ENCODE peak calls at places on chromosomes 16 and 17, in seven cellular contexts. One of them, this sample, is unnamed.

GRCh38 chr16:86118467-86119307 is 219.7 kb downstream of the IRF8 start:
- DNase-seq in tibial artery: peak
- DNase-seq in astrocyte of the spinal cord: no peak
- DNase-seq in HL-60: no peak
- DNase-seq in GM12878: peak
- DNase-seq in psoas muscle: no peak
- DNase-seq in lower leg skin: peak
- DNase-seq in this sample: peak

GRCh38 chr17:55303008-55303493 is 38.3 kb downstream of the HLF start:
- DNase-seq in tibial artery: no peak
- DNase-seq in astrocyte of the spinal cord: no peak
- DNase-seq in HL-60: no peak
- DNase-seq in GM12878: no peak
- DNase-seq in psoas muscle: no peak
- DNase-seq in lower leg skin: no peak
- DNase-seq in this sample: no peak

GRCh38 chr16:73043828-73044493 is 4.0 kb downstream of the ZFHX3 start:
- DNase-seq in tibial artery: peak
- DNase-seq in astrocyte of the spinal cord: no peak
- DNase-seq in HL-60: no peak
- DNase-seq in GM12878: no peak
- DNase-seq in psoas muscle: no peak
- DNase-seq in lower leg skin: no peak
- DNase-seq in this sample: no peak

GRCh38 chr16:30407794-30408534 is 558 bp downstream of the ZNF771 start:
- DNase-seq in tibial artery: no peak
- DNase-seq in astrocyte of the spinal cord: no peak
- DNase-seq in HL-60: no peak
- DNase-seq in GM12878: no peak
- DNase-seq in psoas muscle: no peak
- DNase-seq in lower leg skin: no peak
- DNase-seq in this sample: no peak

GRCh38 chr16:83054302-83054701 is 427.5 kb downstream of the CDH13 start:
- DNase-seq in tibial artery: no peak
- DNase-seq in astrocyte of the spinal cord: no peak
- DNase-seq in HL-60: no peak
- DNase-seq in GM12878: no peak
- DNase-seq in psoas muscle: no peak
- DNase-seq in lower leg skin: no peak
- DNase-seq in this sample: no peak

GRCh38 chr17:74466111-74466784 is at the start of gene CD300A:
- DNase-seq in tibial artery: no peak
- DNase-seq in astrocyte of the spinal cord: no peak
- DNase-seq in HL-60: peak
- DNase-seq in GM12878: no peak
- DNase-seq in psoas muscle: peak
- DNase-seq in lower leg skin: no peak
- DNase-seq in this sample: peak

GRCh38 chr16:51402785-51403184 is 251.7 kb upstream of the SALL1 start:
- DNase-seq in tibial artery: no peak
- DNase-seq in astrocyte of the spinal cord: no peak
- DNase-seq in HL-60: no peak
- DNase-seq in GM12878: no peak
- DNase-seq in psoas muscle: no peak
- DNase-seq in lower leg skin: no peak
- DNase-seq in this sample: no peak

GRCh38 chr16:79607587-79607986 is 7.0 kb upstream of the MAF start:
- DNase-seq in tibial artery: no peak
- DNase-seq in astrocyte of the spinal cord: peak
- DNase-seq in HL-60: no peak
- DNase-seq in GM12878: no peak
- DNase-seq in psoas muscle: no peak
- DNase-seq in lower leg skin: no peak
- DNase-seq in this sample: no peak

GRCh38 chr16:49488336-49488735 is 114.7 kb downstream of the C16orf78 start:
- DNase-seq in tibial artery: peak
- DNase-seq in astrocyte of the spinal cord: no peak
- DNase-seq in HL-60: no peak
- DNase-seq in GM12878: no peak
- DNase-seq in psoas muscle: no peak
- DNase-seq in lower leg skin: no peak
- DNase-seq in this sample: no peak

GRCh38 chr16:68644715-68645493 is at the start of gene CDH3:
- DNase-seq in tibial artery: no peak
- DNase-seq in astrocyte of the spinal cord: no peak
- DNase-seq in HL-60: peak
- DNase-seq in GM12878: no peak
- DNase-seq in psoas muscle: no peak
- DNase-seq in lower leg skin: peak
- DNase-seq in this sample: no peak
- H3K4me3 ChIP-seq in tibial artery: peak
- H3K4me3 ChIP-seq in astrocyte of the spinal cord: no peak
- H3K4me3 ChIP-seq in HL-60: no peak
- H3K4me3 ChIP-seq in GM12878: no peak
- H3K4me3 ChIP-seq in psoas muscle: no peak
- H3K4me3 ChIP-seq in lower leg skin: peak
- H3K4me3 ChIP-seq in this sample: no peak

GRCh38 chr17:80910043-80910442 is 81.6 kb upstream of the CHMP6 start:
- DNase-seq in tibial artery: peak
- DNase-seq in astrocyte of the spinal cord: no peak
- DNase-seq in HL-60: no peak
- DNase-seq in GM12878: no peak
- DNase-seq in psoas muscle: no peak
- DNase-seq in lower leg skin: no peak
- DNase-seq in this sample: no peak

GRCh38 chr17:80916246-80916645 is 75.4 kb upstream of the CHMP6 start:
- DNase-seq in tibial artery: peak
- DNase-seq in astrocyte of the spinal cord: no peak
- DNase-seq in HL-60: no peak
- DNase-seq in GM12878: no peak
- DNase-seq in psoas muscle: no peak
- DNase-seq in lower leg skin: no peak
- DNase-seq in this sample: no peak

GRCh38 chr17:80917716-80918560 is 73.7 kb upstream of the CHMP6 start:
- DNase-seq in tibial artery: peak
- DNase-seq in astrocyte of the spinal cord: no peak
- DNase-seq in HL-60: no peak
- DNase-seq in GM12878: no peak
- DNase-seq in psoas muscle: no peak
- DNase-seq in lower leg skin: no peak
- DNase-seq in this sample: no peak

GRCh38 chr17:80912451-80912850 is 79.2 kb upstream of the CHMP6 start:
- DNase-seq in tibial artery: peak
- DNase-seq in astrocyte of the spinal cord: no peak
- DNase-seq in HL-60: no peak
- DNase-seq in GM12878: no peak
- DNase-seq in psoas muscle: no peak
- DNase-seq in lower leg skin: no peak
- DNase-seq in this sample: no peak

DNA sequence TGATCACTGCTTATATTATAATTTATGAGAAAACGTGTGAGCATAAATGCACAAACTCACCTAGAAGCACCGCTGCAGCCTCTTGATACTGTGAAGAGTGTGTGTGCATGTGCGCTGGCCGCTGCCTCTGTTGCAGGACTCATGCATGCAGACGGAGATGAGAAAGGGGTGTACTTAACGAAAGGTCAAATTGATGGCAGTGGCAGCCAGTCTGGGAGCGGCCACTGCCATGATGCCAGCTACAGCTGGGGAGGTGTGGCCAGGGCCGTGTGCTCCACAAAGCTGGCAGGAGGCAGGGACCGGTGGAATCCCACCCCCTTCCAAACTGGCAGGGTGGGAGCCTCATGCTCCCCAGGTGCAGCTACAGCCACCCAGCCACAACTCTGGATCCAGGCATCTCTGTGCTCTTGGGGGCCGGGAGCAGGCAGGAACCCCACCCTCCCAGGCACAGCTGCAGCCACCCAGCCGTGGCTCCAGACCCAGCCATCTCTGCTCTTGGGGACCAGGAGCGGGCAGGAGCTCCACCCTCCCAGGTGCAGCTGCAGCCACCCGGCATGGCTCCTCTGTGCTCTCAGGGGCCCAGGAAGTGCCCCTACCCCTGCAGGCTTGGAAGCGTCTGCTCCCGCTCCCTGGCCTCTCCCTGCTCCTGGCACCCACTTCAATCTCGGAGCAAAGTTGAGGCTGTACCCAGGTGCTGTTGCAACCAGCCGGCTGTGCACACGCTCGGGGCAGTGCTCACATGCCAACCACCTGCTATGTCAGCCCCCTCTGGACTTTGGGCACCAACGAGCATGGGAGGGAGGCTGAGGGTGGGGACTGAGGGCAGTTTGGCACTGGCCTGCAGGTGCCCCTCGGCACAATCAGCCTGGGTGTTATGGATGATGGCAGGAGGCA is 77.5 kb upstream of the CHMP6 start:
- DNase-seq in tibial artery: peak
- DNase-seq in astrocyte of the spinal cord: no peak
- DNase-seq in HL-60: no peak
- DNase-seq in GM12878: no peak
- DNase-seq in psoas muscle: no peak
- DNase-seq in lower leg skin: no peak
- DNase-seq in this sample: no peak
- TF ChIP-seq CTCF in tibial artery: no peak
- TF ChIP-seq CTCF in astrocyte of the spinal cord: no peak
- TF ChIP-seq CTCF in HL-60: no peak
- TF ChIP-seq CTCF in GM12878: no peak
- TF ChIP-seq CTCF in psoas muscle: no peak
- TF ChIP-seq CTCF in lower leg skin: no peak
- TF ChIP-seq CTCF in this sample: no peak

DNA sequence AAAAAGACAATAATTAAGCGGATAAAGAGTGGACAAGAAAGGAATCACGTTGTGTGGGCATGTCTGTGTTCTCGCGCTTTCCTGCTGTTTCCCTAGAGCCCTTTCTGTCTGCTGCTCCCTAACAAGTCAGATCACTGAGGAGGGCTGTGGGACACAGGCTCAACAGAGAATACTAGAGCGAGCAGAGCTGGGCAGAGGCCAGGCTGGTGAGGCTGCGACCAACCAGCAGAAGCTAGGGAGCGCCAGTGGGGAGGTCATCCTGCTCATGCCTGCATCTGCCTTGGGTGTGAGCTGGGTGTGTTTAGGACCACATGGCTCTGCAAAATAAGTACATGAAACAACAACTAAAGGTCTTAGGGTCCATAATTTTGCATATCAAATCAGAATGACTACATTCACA is 11.5 kb upstream of the FOXJ1 start:
- DNase-seq in tibial artery: peak
- DNase-seq in astrocyte of the spinal cord: no peak
- DNase-seq in HL-60: no peak
- DNase-seq in GM12878: no peak
- DNase-seq in psoas muscle: no peak
- DNase-seq in lower leg skin: peak
- DNase-seq in this sample: no peak
- H3K4me3 ChIP-seq in tibial artery: no peak
- H3K4me3 ChIP-seq in astrocyte of the spinal cord: no peak
- H3K4me3 ChIP-seq in HL-60: no peak
- H3K4me3 ChIP-seq in GM12878: no peak
- H3K4me3 ChIP-seq in psoas muscle: no peak
- H3K4me3 ChIP-seq in lower leg skin: no peak
- H3K4me3 ChIP-seq in this sample: no peak

DNA sequence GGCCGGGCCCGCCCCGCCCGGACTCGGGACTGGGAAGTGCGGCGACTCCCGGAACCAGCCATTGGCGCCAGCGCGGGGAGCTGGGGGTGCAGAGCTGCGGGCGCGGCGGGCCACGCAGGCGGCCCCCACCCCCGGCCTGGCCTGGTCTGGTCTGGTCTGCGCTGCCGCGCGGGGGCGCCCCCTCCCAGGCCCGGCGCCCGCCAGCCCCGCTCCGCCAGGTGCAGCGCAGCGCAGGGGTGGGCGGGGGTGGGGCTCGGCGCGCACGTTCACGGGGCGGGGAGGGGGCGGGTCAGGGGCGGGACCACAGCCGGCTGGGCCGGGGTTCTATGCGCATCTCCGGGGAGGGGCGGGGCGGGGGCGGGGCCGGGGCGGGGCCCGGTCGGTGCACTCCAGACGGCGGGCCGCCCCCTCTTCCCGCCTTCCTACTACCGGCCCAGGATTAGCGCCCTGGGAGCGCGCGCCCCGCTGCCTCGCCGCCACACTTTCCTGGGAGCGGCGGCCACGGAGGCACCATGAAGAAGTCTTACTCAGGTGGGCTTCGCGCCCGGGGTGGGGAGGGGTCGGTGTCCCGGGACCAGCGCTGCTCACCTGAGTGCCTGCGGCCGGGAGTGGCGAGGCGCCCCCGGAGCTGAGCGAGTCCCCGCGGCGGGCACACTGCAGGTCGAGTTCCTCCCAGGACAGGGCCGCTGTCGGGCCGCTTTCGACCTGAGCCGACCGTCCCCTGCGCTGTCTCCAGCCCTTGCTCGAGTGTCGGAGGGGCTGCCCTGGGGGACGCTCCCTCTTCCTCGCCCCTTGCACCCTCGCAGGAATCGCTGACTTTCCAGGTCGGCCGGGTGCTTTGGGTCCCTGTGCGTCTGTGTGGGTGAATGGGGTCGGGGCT is 140.5 kb downstream of the SEC14L1 start:
- DNase-seq in tibial artery: no peak
- DNase-seq in astrocyte of the spinal cord: peak
- DNase-seq in HL-60: no peak
- DNase-seq in GM12878: no peak
- DNase-seq in psoas muscle: peak
- DNase-seq in lower leg skin: no peak
- DNase-seq in this sample: peak
- TF ChIP-seq CTCF in tibial artery: no peak
- TF ChIP-seq CTCF in astrocyte of the spinal cord: peak
- TF ChIP-seq CTCF in HL-60: no peak
- TF ChIP-seq CTCF in GM12878: peak
- TF ChIP-seq CTCF in psoas muscle: peak
- TF ChIP-seq CTCF in lower leg skin: no peak
- TF ChIP-seq CTCF in this sample: no peak

DNA sequence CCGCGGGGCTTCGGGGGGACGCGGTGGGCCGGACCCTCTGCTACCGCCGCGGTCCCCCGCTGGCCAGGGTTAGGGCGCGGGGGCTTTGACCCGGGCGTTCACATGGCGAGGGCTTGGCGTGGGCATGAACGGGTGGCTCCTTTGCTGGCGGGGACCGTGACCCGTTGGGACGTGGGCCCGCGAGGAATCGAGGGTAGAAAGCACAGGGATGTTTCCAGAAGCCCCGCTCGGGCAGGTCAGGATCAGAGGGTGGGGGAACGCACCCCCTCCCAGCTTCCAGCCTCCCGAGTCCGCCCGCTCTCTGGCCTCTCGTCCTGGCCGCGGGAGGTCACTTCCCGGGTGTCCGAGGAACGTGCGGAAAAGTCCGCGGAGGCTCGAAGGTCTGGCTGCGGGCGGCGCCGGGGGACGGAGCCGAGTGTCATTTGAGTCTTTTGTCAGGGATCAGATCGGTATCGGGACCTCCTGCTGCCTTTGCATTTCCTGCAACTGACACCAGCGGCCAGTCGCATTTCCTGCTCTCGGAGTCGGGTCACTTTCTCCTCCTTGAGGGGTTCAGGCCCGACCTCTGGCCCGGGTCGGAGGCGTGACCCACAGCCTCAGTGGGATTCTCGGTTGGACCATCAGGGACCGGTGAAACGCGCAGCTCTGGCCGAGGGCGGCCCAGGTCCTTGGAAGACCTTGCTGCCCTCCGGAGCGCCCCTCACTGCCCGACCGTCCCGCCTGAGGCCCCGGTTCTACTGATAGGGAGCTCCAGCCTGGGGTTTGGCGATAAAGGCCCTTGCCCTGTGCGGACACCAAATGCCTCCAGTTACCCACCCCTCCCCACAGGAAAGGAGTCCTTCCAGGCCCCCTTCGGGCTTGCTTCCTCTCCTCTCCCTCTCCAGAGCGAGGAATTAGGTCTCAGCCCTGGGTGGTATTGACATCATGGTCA is 702 bp upstream of the WNT3 start:
- DNase-seq in tibial artery: no peak
- DNase-seq in astrocyte of the spinal cord: no peak
- DNase-seq in HL-60: no peak
- DNase-seq in GM12878: no peak
- DNase-seq in psoas muscle: no peak
- DNase-seq in lower leg skin: no peak
- DNase-seq in this sample: no peak
- H3K4me3 ChIP-seq in tibial artery: peak
- H3K4me3 ChIP-seq in astrocyte of the spinal cord: no peak
- H3K4me3 ChIP-seq in HL-60: peak
- H3K4me3 ChIP-seq in GM12878: no peak
- H3K4me3 ChIP-seq in psoas muscle: peak
- H3K4me3 ChIP-seq in lower leg skin: peak
- H3K4me3 ChIP-seq in this sample: peak

This sample was measured in GM06990.